ENCODE peak calls at places on chromosomes 16 and 17, in seven cellular contexts. T, D, P, C, Q, J and X are unnamed samples.

GRCh38 chr17:63881935-63882601 is at the start of gene GH2:
- DNase-seq in T (peak), J (peak), P (peak), D (no peak), C (no peak), Q (peak), X (peak)

GRCh38 chr17:77420804-77421634 is 280.2 kb downstream of the SEC14L1 start:
- DNase-seq in D (peak), Q (peak), P (no peak), J (peak), T (peak), C (no peak), X (peak)

GRCh38 chr17:34255841-34256240 is 756 bp downstream of the CCL2 start:
- DNase-seq in D (no peak), P (no peak), C (no peak), T (no peak), J (no peak), Q (no peak), X (no peak)

GRCh38 chr17:40563371-40564052 is 1.8 kb downstream of the CCR7 start:
- DNase-seq in D (no peak), Q (no peak), J (no peak), C (no peak), T (no peak), P (no peak), X (no peak)

GRCh38 chr16:81997738-81998137 is 13.5 kb downstream of the SDR42E1 start:
- DNase-seq in J (peak), P (no peak), T (no peak), Q (no peak), D (peak), C (no peak), X (no peak)

GRCh38 chr17:83193336-83194188 is 114.2 kb downstream of the METRNL start:
- DNase-seq in J (peak), P (no peak), T (no peak), Q (no peak), D (no peak), C (no peak), X (peak)

GRCh38 chr17:4959261-4959965 is 8.2 kb downstream of the SPAG7 start:
- DNase-seq in D (no peak), P (no peak), C (no peak), Q (no peak), J (no peak), T (no peak), X (no peak)

GRCh38 chr16:855471-855870 is 54.9 kb upstream of the GNG13 start:
- DNase-seq in T (no peak), Q (no peak), D (no peak), C (no peak), P (no peak), J (no peak), X (no peak)

GRCh38 chr17:64461788-64462187 is 12.9 kb downstream of the MILR1 start:
- DNase-seq in C (no peak), Q (no peak), T (no peak), D (no peak), P (no peak), J (no peak), X (no peak)

GRCh38 chr17:72381597-72382397 is 261.0 kb downstream of the SOX9 start:
- DNase-seq in J (peak), Q (peak), C (no peak), P (no peak), T (no peak), D (no peak), X (no peak)

GRCh38 chr17:56038136-56038535 is 115.1 kb upstream of the ANKFN1 start:
- DNase-seq in J (no peak), D (no peak), P (no peak), Q (no peak), T (no peak), C (no peak), X (no peak)

GRCh38 chr17:21204923-21205322 is 9.0 kb downstream of the TMEM11 start:
- DNase-seq in P (no peak), Q (no peak), C (no peak), D (no peak), T (no peak), J (no peak), X (no peak)

GRCh38 chr16:86500708-86501510 is 9.4 kb upstream of the FOXF1 start:
- DNase-seq in J (no peak), P (no peak), Q (no peak), D (no peak), T (no peak), C (no peak), X (no peak)

GRCh38 chr17:51487947-51488346 is 227.6 kb downstream of the UTP18 start:
- DNase-seq in Q (peak), J (peak), T (no peak), D (no peak), C (no peak), P (no peak), X (no peak)

GRCh38 chr17:50265690-50266306 is 8.5 kb upstream of the TMEM92 start:
- DNase-seq in C (no peak), J (peak), Q (no peak), P (no peak), D (no peak), T (no peak), X (peak)

GRCh38 chr17:49494937-49495841 is at the start of gene NGFR:
- DNase-seq in D (no peak), J (peak), P (no peak), T (peak), Q (peak), C (peak), X (peak)

GRCh38 chr17:10843806-10844205 is 5.9 kb upstream of the PIRT start:
- DNase-seq in T (no peak), C (no peak), J (peak), Q (no peak), D (no peak), P (no peak), X (no peak)

GRCh38 chr17:48577330-48577945 is 712 bp downstream of the HOXB4 start:
- DNase-seq in C (no peak), J (no peak), Q (no peak), D (no peak), T (no peak), P (no peak), X (no peak)

GRCh38 chr16:760498-761343 is at the start of gene MSLN:
- DNase-seq in T (no peak), J (peak), P (no peak), Q (no peak), C (no peak), D (no peak), X (no peak)